ENCODE peak calls at places on chromosome 11, in seven cellular contexts. C, F, E, R, W, B and I are unnamed samples.

GRCh38 chr11:9820260-9820659 is 156.4 kb downstream of the SWAP70 start:
- DNase-seq in F (no peak), B (no peak), R (no peak), W (no peak), C (no peak), E (no peak), I (no peak)

GRCh38 chr11:69599502-69599901 is 41.5 kb upstream of the CCND1 start:
- DNase-seq in R (no peak), C (peak), B (peak), F (no peak), E (no peak), W (no peak), I (no peak)

GRCh38 chr11:9951714-9952275 is 287.9 kb downstream of the SWAP70 start:
- DNase-seq in B (no peak), F (no peak), E (no peak), W (no peak), R (no peak), C (no peak), I (no peak)

GRCh38 chr11:70730411-70730810 is 332.1 kb downstream of the CTTN start:
- DNase-seq in F (no peak), B (no peak), W (no peak), R (no peak), C (no peak), E (no peak), I (no peak)

GRCh38 chr11:21888814-21889213 is 304.1 kb upstream of the ANO5 start:
- DNase-seq in W (no peak), R (no peak), F (no peak), E (no peak), C (no peak), B (peak), I (no peak)

GRCh38 chr11:120575461-120575860 is 63.9 kb downstream of the GRIK4 start:
- DNase-seq in B (no peak), E (no peak), R (no peak), F (no peak), C (no peak), W (no peak), I (no peak)

GRCh38 chr11:68978931-68979591 is 1.7 kb downstream of the MRGPRD start:
- DNase-seq in F (peak), R (peak), E (no peak), C (no peak), B (no peak), W (no peak), I (peak)

GRCh38 chr11:9527481-9528140 is 45.9 kb upstream of the WEE1 start:
- DNase-seq in F (no peak), B (no peak), E (no peak), R (no peak), W (peak), C (peak), I (no peak)

GRCh38 chr11:1194977-1195689 is 27.7 kb upstream of the MUC5B start:
- DNase-seq in C (no peak), W (no peak), E (peak), R (no peak), F (peak), B (no peak), I (peak)

GRCh38 chr11:2747236-2748015 is 47.6 kb upstream of the KCNQ1OT1 start:
- DNase-seq in W (no peak), C (no peak), E (no peak), B (no peak), F (no peak), R (no peak), I (no peak)

GRCh38 chr11:68256331-68256741 is 15.4 kb downstream of the C11orf24 start:
- DNase-seq in W (no peak), E (no peak), B (no peak), R (no peak), C (no peak), F (no peak), I (no peak)

GRCh38 chr11:73404048-73404447 is 27.8 kb downstream of the RELT start:
- DNase-seq in E (no peak), W (peak), F (peak), C (no peak), B (peak), R (peak), I (no peak)

GRCh38 chr11:60821827-60822599 is 19.9 kb upstream of the CCDC86 start:
- DNase-seq in E (no peak), R (no peak), B (peak), W (no peak), C (no peak), F (no peak), I (no peak)

GRCh38 chr11:2521081-2521480 is 76.3 kb downstream of the KCNQ1 start:
- DNase-seq in W (no peak), C (no peak), F (peak), R (peak), B (no peak), E (peak), I (no peak)

DNA sequence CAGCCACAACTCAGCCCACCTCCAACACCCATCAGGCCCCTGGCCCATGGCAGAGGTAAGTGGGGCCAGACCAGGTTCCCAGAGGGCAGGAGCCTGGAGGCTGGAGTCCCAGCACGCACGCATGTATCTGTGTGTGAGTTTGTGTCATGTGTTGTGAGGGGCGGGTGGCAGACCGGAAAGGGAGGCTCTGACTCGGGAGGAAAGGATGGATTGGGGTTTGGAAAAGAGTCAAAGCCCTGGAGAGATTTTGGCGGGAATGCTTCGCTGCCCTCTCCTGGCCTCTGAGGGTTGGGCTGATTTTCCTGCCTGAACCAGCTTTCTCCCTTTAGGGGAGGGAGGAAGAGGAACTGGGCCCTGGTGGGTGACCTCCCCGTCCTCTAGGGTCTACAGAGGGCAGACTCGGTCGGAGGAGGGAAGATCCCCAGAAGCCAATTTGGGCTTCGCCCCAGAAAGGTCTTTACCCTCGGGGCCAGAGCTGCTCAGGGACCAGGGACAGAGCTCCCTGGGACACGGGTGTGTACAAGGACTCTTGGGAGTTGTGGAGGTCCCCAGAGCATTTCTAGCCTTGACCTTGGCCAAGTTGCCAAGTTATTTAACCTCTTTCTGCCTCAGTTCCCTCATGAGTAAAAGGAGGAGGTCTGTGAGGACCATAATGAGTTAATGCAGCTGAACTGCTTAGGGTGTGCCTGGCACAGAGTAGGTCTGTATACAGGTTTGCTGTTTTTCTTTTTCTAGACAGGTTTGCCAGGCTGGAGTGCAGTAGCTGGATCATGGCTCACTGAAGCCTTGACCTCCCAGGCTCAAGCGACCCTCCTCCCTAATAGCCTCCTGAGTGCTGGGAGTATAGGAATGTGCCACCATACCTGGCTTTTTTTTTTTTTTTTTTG is 6.9 kb downstream of the C11orf68 start:
- DNase-seq in F (no peak), E (no peak), B (peak), R (peak), W (peak), C (no peak), I (peak)
- TF ChIP-seq CTCF in F (no peak), E (peak), B (peak), R (peak), W (peak), C (peak), I (peak)

DNA sequence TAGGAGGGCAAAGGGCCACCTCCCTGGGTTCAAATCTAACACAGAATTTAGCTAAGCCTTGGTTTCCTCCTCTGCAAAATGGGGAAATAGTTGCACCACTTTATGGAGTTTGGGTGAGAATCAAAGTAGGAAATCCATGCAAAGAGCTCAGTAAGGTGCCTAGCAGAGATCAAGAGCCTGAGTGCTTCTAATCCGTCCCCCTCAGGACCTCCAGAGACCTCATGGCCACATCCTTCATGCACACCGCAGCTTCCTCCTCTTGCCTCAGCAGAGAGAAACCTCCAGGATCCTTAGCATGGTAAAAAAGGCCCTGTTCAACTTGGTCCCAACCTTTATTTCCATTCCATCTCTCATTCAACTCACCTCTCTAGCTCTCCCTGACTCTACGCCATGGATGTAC is 37.8 kb upstream of the NAV2 start:
- DNase-seq in E (no peak), R (no peak), F (no peak), B (peak), C (no peak), W (no peak), I (no peak)
- TF ChIP-seq CTCF in E (no peak), R (no peak), F (no peak), B (no peak), C (no peak), W (no peak), I (no peak)

GRCh38 chr11:45180888-45181594 is 34.6 kb downstream of the PRDM11 start:
- DNase-seq in R (peak), W (peak), E (peak), B (peak), C (no peak), F (no peak), I (no peak)
- TF ChIP-seq CTCF in R (no peak), W (no peak), E (no peak), B (no peak), C (no peak), F (no peak), I (no peak)

GRCh38 chr11:33543823-33544222 is 156.8 kb downstream of the C11orf91 start:
- DNase-seq in W (peak), B (no peak), R (no peak), F (no peak), E (no peak), C (no peak), I (no peak)

GRCh38 chr11:33545941-33546340 is 154.7 kb downstream of the C11orf91 start:
- DNase-seq in W (peak), B (no peak), E (no peak), F (no peak), R (no peak), C (no peak), I (no peak)

GRCh38 chr11:33540946-33541915 is 159.4 kb downstream of the C11orf91 start:
- DNase-seq in B (no peak), E (no peak), C (no peak), F (no peak), W (no peak), R (no peak), I (no peak)

GRCh38 chr11:33544593-33545373 is 155.8 kb downstream of the C11orf91 start:
- DNase-seq in R (no peak), W (peak), F (no peak), C (no peak), E (no peak), B (no peak), I (no peak)

GRCh38 chr11:33542921-33543320 is 157.7 kb downstream of the C11orf91 start:
- DNase-seq in B (peak), E (peak), W (peak), F (peak), C (no peak), R (peak), I (no peak)
- TF ChIP-seq CTCF in B (peak), E (peak), W (peak), F (peak), C (peak), R (peak), I (peak)

GRCh38 chr11:114116800-114117199 is 57.3 kb downstream of the ZBTB16 start:
- DNase-seq in W (no peak), E (no peak), R (no peak), B (no peak), F (no peak), C (no peak), I (no peak)

GRCh38 chr11:114116357-114116756 is 56.8 kb downstream of the ZBTB16 start:
- DNase-seq in E (no peak), R (no peak), B (no peak), W (no peak), C (no peak), F (no peak), I (no peak)

GRCh38 chr11:114110948-114111347 is 51.4 kb downstream of the ZBTB16 start:
- DNase-seq in R (no peak), F (peak), E (peak), B (no peak), W (no peak), C (no peak), I (no peak)

GRCh38 chr11:114111369-114112042 is 52.0 kb downstream of the ZBTB16 start:
- DNase-seq in B (no peak), E (no peak), C (no peak), F (no peak), W (no peak), R (no peak), I (no peak)

GRCh38 chr11:114115406-114116054 is 56.0 kb downstream of the ZBTB16 start:
- DNase-seq in E (no peak), W (no peak), C (no peak), B (no peak), R (peak), F (peak), I (no peak)
- TF ChIP-seq CTCF in E (no peak), W (no peak), C (no peak), B (no peak), R (no peak), F (no peak), I (no peak)

GRCh38 chr11:128158860-128159259 is 428.5 kb downstream of the ETS1 start:
- DNase-seq in E (no peak), F (no peak), B (no peak), C (no peak), R (no peak), W (no peak), I (no peak)
- TF ChIP-seq CTCF in E (no peak), F (no peak), B (no peak), C (no peak), R (no peak), W (no peak), I (no peak)

GRCh38 chr11:20595101-20595500 is 4.3 kb upstream of the SLC6A5 start:
- DNase-seq in W (no peak), F (no peak), E (no peak), C (no peak), R (no peak), B (no peak), I (no peak)

GRCh38 chr11:20594274-20595061 is 4.9 kb upstream of the SLC6A5 start:
- DNase-seq in C (no peak), E (no peak), W (no peak), B (no peak), F (no peak), R (no peak), I (no peak)

GRCh38 chr11:20589796-20590195 is 9.6 kb upstream of the SLC6A5 start:
- DNase-seq in E (no peak), R (no peak), W (no peak), C (no peak), B (no peak), F (no peak), I (no peak)

GRCh38 chr11:20596629-20597129 is 2.7 kb upstream of the SLC6A5 start:
- DNase-seq in F (no peak), R (peak), B (no peak), E (no peak), W (no peak), C (no peak), I (no peak)

DNA sequence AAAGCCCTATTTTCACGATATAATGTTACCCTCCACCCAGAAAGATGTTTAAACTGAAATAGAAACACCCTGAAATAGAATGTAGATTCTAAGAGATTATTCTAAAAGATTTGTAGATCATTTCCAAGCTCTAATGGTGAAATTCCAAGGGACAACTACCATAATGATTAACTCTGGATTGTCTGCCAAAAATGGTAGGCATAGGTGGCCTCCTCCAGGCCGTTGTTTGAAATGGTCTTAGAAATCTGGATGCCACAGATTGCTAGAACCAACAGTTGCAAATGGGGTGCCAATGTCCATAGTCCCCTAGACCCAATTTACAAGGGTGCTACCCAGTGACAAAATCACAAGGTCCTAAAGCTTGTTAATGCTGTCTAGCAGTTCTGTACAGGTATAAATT is 6.7 kb upstream of the SLC6A5 start:
- DNase-seq in B (no peak), F (no peak), W (no peak), E (no peak), C (no peak), R (no peak), I (no peak)
- TF ChIP-seq CTCF in B (no peak), F (peak), W (no peak), E (no peak), C (no peak), R (peak), I (no peak)